ENCODE peak calls at places on chromosomes 12 and 14, in four cellular contexts. One of them, this sample, is unnamed.

GRCh38 chr14:59022144-59022543 is 166.3 kb upstream of the DAAM1 start:
- DNase-seq in transverse colon: no peak
- DNase-seq in neural progenitor cell: no peak
- DNase-seq in cardiac muscle cell: no peak
- DNase-seq in this sample: no peak

GRCh38 chr12:1204581-1205121 is 213.6 kb downstream of the ERC1 start:
- DNase-seq in transverse colon: no peak
- DNase-seq in neural progenitor cell: no peak
- DNase-seq in cardiac muscle cell: no peak
- DNase-seq in this sample: no peak

GRCh38 chr12:85057370-85057963 is 21.3 kb downstream of the LRRIQ1 start:
- DNase-seq in transverse colon: peak; percentile 15
- DNase-seq in neural progenitor cell: peak; percentile 69
- DNase-seq in cardiac muscle cell: peak; percentile 68
- DNase-seq in this sample: peak; percentile 57

GRCh38 chr14:93114713-93115068 is 1.0 kb downstream of the ITPK1 start:
- DNase-seq in transverse colon: peak; percentile 45
- DNase-seq in neural progenitor cell: peak; percentile 42
- DNase-seq in cardiac muscle cell: peak; percentile 42
- DNase-seq in this sample: peak; percentile 35

GRCh38 chr14:20499881-20500280 is 5.5 kb upstream of the RNASE10 start:
- DNase-seq in transverse colon: no peak
- DNase-seq in neural progenitor cell: no peak
- DNase-seq in cardiac muscle cell: no peak
- DNase-seq in this sample: no peak

GRCh38 chr14:47485421-47485820 is 190.0 kb downstream of the MDGA2 start:
- DNase-seq in transverse colon: no peak
- DNase-seq in neural progenitor cell: no peak
- DNase-seq in cardiac muscle cell: no peak
- DNase-seq in this sample: no peak

GRCh38 chr14:97920201-97920600 is 1123.0 kb downstream of the VRK1 start:
- DNase-seq in transverse colon: no peak
- DNase-seq in neural progenitor cell: no peak
- DNase-seq in cardiac muscle cell: no peak
- DNase-seq in this sample: no peak

GRCh38 chr14:85523624-85524023 is 6.3 kb upstream of the FLRT2 start:
- DNase-seq in transverse colon: no peak
- DNase-seq in neural progenitor cell: no peak
- DNase-seq in cardiac muscle cell: no peak
- DNase-seq in this sample: no peak

GRCh38 chr12:3489057-3489456 is 1.9 kb upstream of the PRMT8 start:
- DNase-seq in transverse colon: no peak
- DNase-seq in neural progenitor cell: no peak
- DNase-seq in cardiac muscle cell: no peak
- DNase-seq in this sample: no peak

GRCh38 chr12:990649-991349 is at the start of gene ERC1:
- DNase-seq in transverse colon: peak; percentile 91
- DNase-seq in neural progenitor cell: peak; percentile 92
- DNase-seq in cardiac muscle cell: peak; percentile 92
- DNase-seq in this sample: peak; percentile 91

GRCh38 chr14:57875296-57875695 is 9.4 kb upstream of the SLC35F4 start:
- DNase-seq in transverse colon: no peak
- DNase-seq in neural progenitor cell: no peak
- DNase-seq in cardiac muscle cell: no peak
- DNase-seq in this sample: no peak

GRCh38 chr12:34033628-34034296 is 11.5 kb downstream of the ALG10 start:
- DNase-seq in transverse colon: no peak
- DNase-seq in neural progenitor cell: peak; percentile 27
- DNase-seq in cardiac muscle cell: peak; percentile 44
- DNase-seq in this sample: no peak

GRCh38 chr12:132163911-132164288 is 19.6 kb downstream of the NOC4L start:
- DNase-seq in transverse colon: no peak
- DNase-seq in neural progenitor cell: no peak
- DNase-seq in cardiac muscle cell: no peak
- DNase-seq in this sample: no peak

GRCh38 chr14:53295985-53296582 is 143.0 kb upstream of the DDHD1 start:
- DNase-seq in transverse colon: no peak
- DNase-seq in neural progenitor cell: peak; percentile 57
- DNase-seq in cardiac muscle cell: peak; percentile 66
- DNase-seq in this sample: peak; percentile 28

GRCh38 chr12:19710811-19711793 is 271.8 kb downstream of the AEBP2 start:
- DNase-seq in transverse colon: no peak
- DNase-seq in neural progenitor cell: no peak
- DNase-seq in cardiac muscle cell: no peak
- DNase-seq in this sample: no peak

GRCh38 chr14:29243355-29243754 is 476.8 kb downstream of the FOXG1 start:
- DNase-seq in transverse colon: no peak
- DNase-seq in neural progenitor cell: no peak
- DNase-seq in cardiac muscle cell: peak; percentile 11
- DNase-seq in this sample: no peak

GRCh38 chr12:57896139-57896436 is 45.3 kb upstream of the ATP23 start:
- DNase-seq in transverse colon: no peak
- DNase-seq in neural progenitor cell: peak; percentile 20
- DNase-seq in cardiac muscle cell: peak; percentile 8
- DNase-seq in this sample: no peak

GRCh38 chr12:152440-152839 is 61.5 kb downstream of the SLC6A12 start:
- DNase-seq in transverse colon: no peak
- DNase-seq in neural progenitor cell: no peak
- DNase-seq in cardiac muscle cell: no peak
- DNase-seq in this sample: no peak

GRCh38 chr12:24307153-24307552 is 357.7 kb upstream of the SOX5 start:
- DNase-seq in transverse colon: no peak
- DNase-seq in neural progenitor cell: no peak
- DNase-seq in cardiac muscle cell: no peak
- DNase-seq in this sample: no peak

GRCh38 chr12:120961604-120962486 is 16.5 kb upstream of the HNF1A start:
- DNase-seq in transverse colon: peak; percentile 92
- DNase-seq in neural progenitor cell: peak; percentile 31
- DNase-seq in cardiac muscle cell: no peak
- DNase-seq in this sample: peak; percentile 41

GRCh38 chr12:98220636-98221035 is 294.8 kb upstream of the TMPO start:
- DNase-seq in transverse colon: no peak
- DNase-seq in neural progenitor cell: no peak
- DNase-seq in cardiac muscle cell: no peak
- DNase-seq in this sample: no peak

GRCh38 chr14:22300646-22301045 is 288.4 kb downstream of the DAD1 start:
- DNase-seq in transverse colon: no peak
- DNase-seq in neural progenitor cell: no peak
- DNase-seq in cardiac muscle cell: no peak
- DNase-seq in this sample: no peak

GRCh38 chr12:27627123-27627835 is 69.0 kb upstream of the REP15 start:
- DNase-seq in transverse colon: no peak
- DNase-seq in neural progenitor cell: no peak
- DNase-seq in cardiac muscle cell: no peak
- DNase-seq in this sample: no peak

GRCh38 chr12:51181558-51181957 is 8.6 kb upstream of the TFCP2 start:
- DNase-seq in transverse colon: no peak
- DNase-seq in neural progenitor cell: no peak
- DNase-seq in cardiac muscle cell: no peak
- DNase-seq in this sample: no peak

GRCh38 chr12:111624540-111624939 is 25.4 kb upstream of the ATXN2 start:
- DNase-seq in transverse colon: no peak
- DNase-seq in neural progenitor cell: no peak
- DNase-seq in cardiac muscle cell: no peak
- DNase-seq in this sample: no peak

GRCh38 chr12:14249368-14249767 is 116.1 kb upstream of the ATF7IP start:
- DNase-seq in transverse colon: no peak
- DNase-seq in neural progenitor cell: peak; percentile 53
- DNase-seq in cardiac muscle cell: no peak
- DNase-seq in this sample: no peak

GRCh38 chr14:103625361-103626095 is 3.5 kb upstream of the KLC1 start:
- DNase-seq in transverse colon: peak; percentile 22
- DNase-seq in neural progenitor cell: no peak
- DNase-seq in cardiac muscle cell: no peak
- DNase-seq in this sample: no peak

GRCh38 chr12:48680861-48681260 is 1.2 kb downstream of the KANSL2 start:
- DNase-seq in transverse colon: no peak
- DNase-seq in neural progenitor cell: no peak
- DNase-seq in cardiac muscle cell: no peak
- DNase-seq in this sample: no peak

GRCh38 chr12:60921541-60921940 is 1325.7 kb downstream of the SLC16A7 start:
- DNase-seq in transverse colon: no peak
- DNase-seq in neural progenitor cell: no peak
- DNase-seq in cardiac muscle cell: no peak
- DNase-seq in this sample: no peak

GRCh38 chr14:68655021-68655811 is 137.7 kb downstream of the ZFP36L1 start:
- DNase-seq in transverse colon: no peak
- DNase-seq in neural progenitor cell: no peak
- DNase-seq in cardiac muscle cell: no peak
- DNase-seq in this sample: no peak

GRCh38 chr12:26737487-26738030 is 95.4 kb downstream of the ITPR2 start:
- DNase-seq in transverse colon: no peak
- DNase-seq in neural progenitor cell: no peak
- DNase-seq in cardiac muscle cell: no peak
- DNase-seq in this sample: no peak

GRCh38 chr12:56115329-56115728 is 1.1 kb upstream of the RPL41 start:
- DNase-seq in transverse colon: no peak
- DNase-seq in neural progenitor cell: peak; percentile 23
- DNase-seq in cardiac muscle cell: no peak
- DNase-seq in this sample: no peak

GRCh38 chr12:133058203-133059125 is 21.2 kb downstream of the ZNF84 start:
- DNase-seq in transverse colon: no peak
- DNase-seq in neural progenitor cell: no peak
- DNase-seq in cardiac muscle cell: no peak
- DNase-seq in this sample: no peak

GRCh38 chr12:108804361-108804949 is 52.9 kb downstream of the SSH1 start:
- DNase-seq in transverse colon: peak; percentile 49
- DNase-seq in neural progenitor cell: peak; percentile 46
- DNase-seq in cardiac muscle cell: peak; percentile 77
- DNase-seq in this sample: no peak

GRCh38 chr12:50725011-50725899 is 38.6 kb upstream of the ATF1 start:
- DNase-seq in transverse colon: no peak
- DNase-seq in neural progenitor cell: no peak
- DNase-seq in cardiac muscle cell: no peak
- DNase-seq in this sample: no peak

GRCh38 chr12:132130690-132131089 is 13.4 kb downstream of the DDX51 start:
- DNase-seq in transverse colon: no peak
- DNase-seq in neural progenitor cell: no peak
- DNase-seq in cardiac muscle cell: no peak
- DNase-seq in this sample: no peak

GRCh38 chr14:63438065-63438757 is 105.0 kb downstream of the PPP2R5E start:
- DNase-seq in transverse colon: peak; percentile 58
- DNase-seq in neural progenitor cell: no peak
- DNase-seq in cardiac muscle cell: no peak
- DNase-seq in this sample: no peak
- TF ChIP-seq CTCF in transverse colon: peak; percentile 43
- TF ChIP-seq CTCF in neural progenitor cell: no peak
- TF ChIP-seq CTCF in cardiac muscle cell: peak; percentile 24
- TF ChIP-seq CTCF in this sample: no peak

GRCh38 chr12:78645956-78646355 is 218.6 kb upstream of the SYT1 start:
- DNase-seq in transverse colon: no peak
- DNase-seq in neural progenitor cell: no peak
- DNase-seq in cardiac muscle cell: no peak
- DNase-seq in this sample: no peak

GRCh38 chr12:78636253-78636855 is 228.2 kb upstream of the SYT1 start:
- DNase-seq in transverse colon: no peak
- DNase-seq in neural progenitor cell: peak; percentile 6
- DNase-seq in cardiac muscle cell: no peak
- DNase-seq in this sample: no peak

DNA sequence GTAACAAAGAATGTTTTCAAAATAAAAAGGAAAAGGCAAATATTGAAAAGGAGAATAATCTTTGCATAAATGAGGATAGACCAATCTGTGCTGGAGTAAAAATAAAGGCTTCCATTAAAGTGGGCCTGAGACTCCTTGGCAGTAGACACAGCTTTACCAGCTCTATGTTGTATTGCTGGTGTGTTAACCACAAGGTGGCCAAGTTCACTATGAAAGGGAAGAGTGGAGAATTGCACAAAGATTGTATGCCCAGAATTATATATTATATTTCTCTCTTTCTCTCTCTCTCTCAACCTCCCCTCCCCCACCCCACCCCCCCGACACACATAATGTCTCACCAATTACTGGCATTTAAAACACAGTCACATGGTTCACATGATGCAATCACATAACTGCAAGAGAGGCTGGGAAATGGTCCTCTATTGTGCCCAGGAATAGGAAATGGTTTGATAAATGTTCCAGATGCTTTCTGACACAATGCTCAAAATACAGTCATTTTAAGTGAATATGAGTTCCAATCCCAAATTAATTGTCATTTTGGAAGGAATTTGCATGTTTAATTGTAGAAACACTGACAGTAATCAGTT is 222.6 kb upstream of the SYT1 start:
- DNase-seq in transverse colon: no peak
- DNase-seq in neural progenitor cell: no peak
- DNase-seq in cardiac muscle cell: no peak
- DNase-seq in this sample: no peak
- TF ChIP-seq CTCF in transverse colon: no peak
- TF ChIP-seq CTCF in neural progenitor cell: no peak
- TF ChIP-seq CTCF in cardiac muscle cell: no peak
- TF ChIP-seq CTCF in this sample: no peak

GRCh38 chr14:61923348-61923747 is 161.1 kb downstream of the SNAPC1 start:
- DNase-seq in transverse colon: no peak
- DNase-seq in neural progenitor cell: no peak
- DNase-seq in cardiac muscle cell: no peak
- DNase-seq in this sample: no peak
- TF ChIP-seq CTCF in transverse colon: no peak
- TF ChIP-seq CTCF in neural progenitor cell: peak; percentile 42
- TF ChIP-seq CTCF in cardiac muscle cell: peak; percentile 15
- TF ChIP-seq CTCF in this sample: no peak

GRCh38 chr12:101876861-101877815 is at the start of gene DRAM1:
- DNase-seq in transverse colon: peak; percentile 94
- DNase-seq in neural progenitor cell: peak; percentile 86
- DNase-seq in cardiac muscle cell: peak; percentile 76
- DNase-seq in this sample: peak; percentile 80
- TF ChIP-seq CTCF in transverse colon: peak; percentile 33
- TF ChIP-seq CTCF in neural progenitor cell: peak; percentile 25
- TF ChIP-seq CTCF in cardiac muscle cell: no peak
- TF ChIP-seq CTCF in this sample: no peak

GRCh38 chr14:89956294-89957009 is 725 bp downstream of the TDP1 start:
- DNase-seq in transverse colon: peak; percentile 76
- DNase-seq in neural progenitor cell: peak; percentile 72
- DNase-seq in cardiac muscle cell: peak; percentile 8
- DNase-seq in this sample: peak; percentile 41
- TF ChIP-seq CTCF in transverse colon: no peak
- TF ChIP-seq CTCF in neural progenitor cell: no peak
- TF ChIP-seq CTCF in cardiac muscle cell: no peak
- TF ChIP-seq CTCF in this sample: no peak

GRCh38 chr14:101564819-101565698 is 3.8 kb downstream of the DIO3 start:
- DNase-seq in transverse colon: no peak
- DNase-seq in neural progenitor cell: peak; percentile 74
- DNase-seq in cardiac muscle cell: peak; percentile 24
- DNase-seq in this sample: peak; percentile 66
- TF ChIP-seq CTCF in transverse colon: no peak
- TF ChIP-seq CTCF in neural progenitor cell: no peak
- TF ChIP-seq CTCF in cardiac muscle cell: no peak
- TF ChIP-seq CTCF in this sample: no peak

GRCh38 chr14:60721331-60722162 is 2.6 kb downstream of the SIX4 start:
- DNase-seq in transverse colon: peak; percentile 18
- DNase-seq in neural progenitor cell: peak; percentile 82
- DNase-seq in cardiac muscle cell: peak; percentile 61
- DNase-seq in this sample: peak; percentile 75
- TF ChIP-seq CTCF in transverse colon: no peak
- TF ChIP-seq CTCF in neural progenitor cell: peak; percentile 52
- TF ChIP-seq CTCF in cardiac muscle cell: peak; percentile 47
- TF ChIP-seq CTCF in this sample: no peak

This sample was measured in nephron progenitor cell.